ENCODE peak calls at places on chromosome 10, in five cellular contexts. One of them, this sample, is unnamed.

GRCh38 chr10:63713191-63714144 is 192.3 kb downstream of the REEP3 start:
- DNase-seq in hepatocyte: peak; percentile 83
- DNase-seq in upper lobe of right lung: no peak
- DNase-seq in heart left ventricle: peak; percentile 84
- DNase-seq in cardiac muscle cell: peak; percentile 97
- DNase-seq in this sample: no peak

GRCh38 chr10:3486346-3487065 is 298.5 kb downstream of the KLF6 start:
- DNase-seq in hepatocyte: peak; percentile 93
- DNase-seq in upper lobe of right lung: peak; percentile 79
- DNase-seq in heart left ventricle: no peak
- DNase-seq in cardiac muscle cell: no peak
- DNase-seq in this sample: no peak

GRCh38 chr10:122192142-122192541 is 79.0 kb upstream of the BTBD16 start:
- DNase-seq in hepatocyte: no peak
- DNase-seq in upper lobe of right lung: no peak
- DNase-seq in heart left ventricle: peak; percentile 51
- DNase-seq in cardiac muscle cell: no peak
- DNase-seq in this sample: no peak

GRCh38 chr10:126583507-126584200 is 86.8 kb downstream of the C10orf90 start:
- DNase-seq in hepatocyte: no peak
- DNase-seq in upper lobe of right lung: no peak
- DNase-seq in heart left ventricle: peak; percentile 32
- DNase-seq in cardiac muscle cell: no peak
- DNase-seq in this sample: no peak

GRCh38 chr10:70985824-70986336 is 97.5 kb upstream of the PCBD1 start:
- DNase-seq in hepatocyte: no peak
- DNase-seq in upper lobe of right lung: no peak
- DNase-seq in heart left ventricle: peak; percentile 53
- DNase-seq in cardiac muscle cell: no peak
- DNase-seq in this sample: no peak

GRCh38 chr10:48533951-48534720 is 70.7 kb downstream of the ARHGAP22 start:
- DNase-seq in hepatocyte: no peak
- DNase-seq in upper lobe of right lung: no peak
- DNase-seq in heart left ventricle: no peak
- DNase-seq in cardiac muscle cell: peak; percentile 47
- DNase-seq in this sample: no peak

GRCh38 chr10:75568721-75569120 is 137.3 kb downstream of the LRMDA start:
- DNase-seq in hepatocyte: no peak
- DNase-seq in upper lobe of right lung: no peak
- DNase-seq in heart left ventricle: no peak
- DNase-seq in cardiac muscle cell: no peak
- DNase-seq in this sample: no peak

GRCh38 chr10:110747609-110748464 is 103.7 kb downstream of the RBM20 start:
- DNase-seq in hepatocyte: no peak
- DNase-seq in upper lobe of right lung: no peak
- DNase-seq in heart left ventricle: no peak
- DNase-seq in cardiac muscle cell: peak; percentile 54
- DNase-seq in this sample: no peak

GRCh38 chr10:2891073-2891769 is 176.1 kb upstream of the PFKP start:
- DNase-seq in hepatocyte: no peak
- DNase-seq in upper lobe of right lung: no peak
- DNase-seq in heart left ventricle: no peak
- DNase-seq in cardiac muscle cell: no peak
- DNase-seq in this sample: no peak

GRCh38 chr10:117664288-117664687 is 121.7 kb downstream of the EMX2 start:
- DNase-seq in hepatocyte: no peak
- DNase-seq in upper lobe of right lung: no peak
- DNase-seq in heart left ventricle: no peak
- DNase-seq in cardiac muscle cell: no peak
- DNase-seq in this sample: no peak

GRCh38 chr10:124087672-124088634 is 5.4 kb downstream of the CHST15 start:
- DNase-seq in hepatocyte: no peak
- DNase-seq in upper lobe of right lung: peak; percentile 89
- DNase-seq in heart left ventricle: no peak
- DNase-seq in cardiac muscle cell: no peak
- DNase-seq in this sample: no peak

GRCh38 chr10:437698-438490 is 251.6 kb downstream of the DIP2C start:
- DNase-seq in hepatocyte: no peak
- DNase-seq in upper lobe of right lung: no peak
- DNase-seq in heart left ventricle: no peak
- DNase-seq in cardiac muscle cell: no peak
- DNase-seq in this sample: no peak

GRCh38 chr10:121497513-121497912 is 100.7 kb downstream of the FGFR2 start:
- DNase-seq in hepatocyte: no peak
- DNase-seq in upper lobe of right lung: no peak
- DNase-seq in heart left ventricle: no peak
- DNase-seq in cardiac muscle cell: no peak
- DNase-seq in this sample: no peak

GRCh38 chr10:8312861-8313260 is 258.4 kb downstream of the GATA3 start:
- DNase-seq in hepatocyte: peak; percentile 51
- DNase-seq in upper lobe of right lung: no peak
- DNase-seq in heart left ventricle: no peak
- DNase-seq in cardiac muscle cell: peak; percentile 74
- DNase-seq in this sample: no peak

GRCh38 chr10:46064269-46064817 is 18.3 kb upstream of the MSMB start:
- DNase-seq in hepatocyte: no peak
- DNase-seq in upper lobe of right lung: no peak
- DNase-seq in heart left ventricle: no peak
- DNase-seq in cardiac muscle cell: no peak
- DNase-seq in this sample: no peak

GRCh38 chr10:108230478-108231170 is 1066.1 kb upstream of the SORCS1 start:
- DNase-seq in hepatocyte: no peak
- DNase-seq in upper lobe of right lung: no peak
- DNase-seq in heart left ventricle: no peak
- DNase-seq in cardiac muscle cell: no peak
- DNase-seq in this sample: no peak

GRCh38 chr10:124497196-124497990 is 35.8 kb downstream of the LHPP start:
- DNase-seq in hepatocyte: no peak
- DNase-seq in upper lobe of right lung: no peak
- DNase-seq in heart left ventricle: peak; percentile 82
- DNase-seq in cardiac muscle cell: no peak
- DNase-seq in this sample: no peak

GRCh38 chr10:7560519-7560918 is 106.2 kb downstream of the ITIH5 start:
- DNase-seq in hepatocyte: no peak
- DNase-seq in upper lobe of right lung: no peak
- DNase-seq in heart left ventricle: no peak
- DNase-seq in cardiac muscle cell: no peak
- DNase-seq in this sample: no peak

GRCh38 chr10:28681345-28681763 is 4.0 kb downstream of the BAMBI start:
- DNase-seq in hepatocyte: no peak
- DNase-seq in upper lobe of right lung: no peak
- DNase-seq in heart left ventricle: peak; percentile 36
- DNase-seq in cardiac muscle cell: peak; percentile 50
- DNase-seq in this sample: no peak

GRCh38 chr10:130363051-130363450 is 226.9 kb downstream of the GLRX3 start:
- DNase-seq in hepatocyte: no peak
- DNase-seq in upper lobe of right lung: no peak
- DNase-seq in heart left ventricle: no peak
- DNase-seq in cardiac muscle cell: no peak
- DNase-seq in this sample: no peak

GRCh38 chr10:122419890-122420623 is 34.4 kb upstream of the ARMS2 start:
- DNase-seq in hepatocyte: no peak
- DNase-seq in upper lobe of right lung: no peak
- DNase-seq in heart left ventricle: peak; percentile 26
- DNase-seq in cardiac muscle cell: peak; percentile 81
- DNase-seq in this sample: no peak

GRCh38 chr10:94613-95012 is 40.6 kb upstream of the ZMYND11 start:
- DNase-seq in hepatocyte: no peak
- DNase-seq in upper lobe of right lung: no peak
- DNase-seq in heart left ventricle: no peak
- DNase-seq in cardiac muscle cell: no peak
- DNase-seq in this sample: no peak

GRCh38 chr10:24463683-24464426 is 254.9 kb downstream of the KIAA1217 start:
- DNase-seq in hepatocyte: peak; percentile 66
- DNase-seq in upper lobe of right lung: no peak
- DNase-seq in heart left ventricle: no peak
- DNase-seq in cardiac muscle cell: peak; percentile 73
- DNase-seq in this sample: no peak

GRCh38 chr10:13346280-13346819 is 1.7 kb downstream of the SEPHS1 start:
- DNase-seq in hepatocyte: peak; percentile 68
- DNase-seq in upper lobe of right lung: no peak
- DNase-seq in heart left ventricle: peak; percentile 34
- DNase-seq in cardiac muscle cell: peak; percentile 67
- DNase-seq in this sample: no peak

GRCh38 chr10:103186128-103186527 is 6.9 kb downstream of the NT5C2 start:
- DNase-seq in hepatocyte: no peak
- DNase-seq in upper lobe of right lung: no peak
- DNase-seq in heart left ventricle: no peak
- DNase-seq in cardiac muscle cell: no peak
- DNase-seq in this sample: no peak
- H3K4me1 ChIP-seq in hepatocyte: peaks cover 20% of the 10 kb centered on the region
- H3K4me1 ChIP-seq in upper lobe of right lung: peaks cover 79% of the 10 kb centered on the region
- H3K4me1 ChIP-seq in heart left ventricle: peaks cover 8% of the 10 kb centered on the region
- H3K4me1 ChIP-seq in cardiac muscle cell: peaks cover 2% of the 10 kb centered on the region
- H3K4me1 ChIP-seq in this sample: peaks cover 72% of the 10 kb centered on the region

GRCh38 chr10:86823565-86823964 is 67.1 kb downstream of the BMPR1A start:
- DNase-seq in hepatocyte: no peak
- DNase-seq in upper lobe of right lung: no peak
- DNase-seq in heart left ventricle: no peak
- DNase-seq in cardiac muscle cell: no peak
- DNase-seq in this sample: no peak

GRCh38 chr10:86825366-86825765 is 68.9 kb downstream of the BMPR1A start:
- DNase-seq in hepatocyte: no peak
- DNase-seq in upper lobe of right lung: no peak
- DNase-seq in heart left ventricle: no peak
- DNase-seq in cardiac muscle cell: no peak
- DNase-seq in this sample: no peak

GRCh38 chr10:86821600-86821999 is 65.2 kb downstream of the BMPR1A start:
- DNase-seq in hepatocyte: no peak
- DNase-seq in upper lobe of right lung: no peak
- DNase-seq in heart left ventricle: peak; percentile 41
- DNase-seq in cardiac muscle cell: peak; percentile 92
- DNase-seq in this sample: no peak

GRCh38 chr10:86827639-86828038 is 71.2 kb downstream of the BMPR1A start:
- DNase-seq in hepatocyte: no peak
- DNase-seq in upper lobe of right lung: no peak
- DNase-seq in heart left ventricle: no peak
- DNase-seq in cardiac muscle cell: no peak
- DNase-seq in this sample: no peak

DNA sequence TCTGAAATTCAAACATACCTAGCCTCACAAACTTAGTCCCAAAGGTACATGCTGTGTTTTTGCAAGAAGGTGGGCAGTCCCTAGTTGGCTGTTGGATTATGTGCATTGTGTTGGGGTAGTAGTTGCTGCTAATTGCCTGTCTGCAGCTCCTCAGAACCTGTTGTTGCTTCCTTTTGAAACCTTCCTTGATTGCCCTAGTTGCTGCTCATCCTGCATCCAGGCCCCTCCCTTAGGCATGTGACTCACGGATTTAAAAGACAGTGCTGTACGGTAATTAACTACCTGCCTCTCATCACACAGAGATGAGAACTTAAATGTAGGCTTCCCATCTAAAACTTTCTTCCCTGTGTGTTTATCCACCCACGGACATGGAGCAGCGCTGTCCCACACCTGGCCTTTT is 67.7 kb downstream of the BMPR1A start:
- DNase-seq in hepatocyte: no peak
- DNase-seq in upper lobe of right lung: no peak
- DNase-seq in heart left ventricle: no peak
- DNase-seq in cardiac muscle cell: no peak
- DNase-seq in this sample: no peak
- H3K4me1 ChIP-seq in hepatocyte: no peaks in the 10 kb centered on the region
- H3K4me1 ChIP-seq in upper lobe of right lung: no peaks in the 10 kb centered on the region
- H3K4me1 ChIP-seq in heart left ventricle: no peaks in the 10 kb centered on the region
- H3K4me1 ChIP-seq in cardiac muscle cell: peaks cover 11% of the 10 kb centered on the region
- H3K4me1 ChIP-seq in this sample: no peaks in the 10 kb centered on the region

GRCh38 chr10:79105818-79106217 is 37.1 kb downstream of the ZMIZ1 start:
- DNase-seq in hepatocyte: no peak
- DNase-seq in upper lobe of right lung: no peak
- DNase-seq in heart left ventricle: no peak
- DNase-seq in cardiac muscle cell: no peak
- DNase-seq in this sample: no peak

GRCh38 chr10:79104264-79104954 is 35.6 kb downstream of the ZMIZ1 start:
- DNase-seq in hepatocyte: no peak
- DNase-seq in upper lobe of right lung: no peak
- DNase-seq in heart left ventricle: peak; percentile 79
- DNase-seq in cardiac muscle cell: peak; percentile 72
- DNase-seq in this sample: no peak

GRCh38 chr10:79106651-79107050 is 37.9 kb downstream of the ZMIZ1 start:
- DNase-seq in hepatocyte: no peak
- DNase-seq in upper lobe of right lung: no peak
- DNase-seq in heart left ventricle: no peak
- DNase-seq in cardiac muscle cell: no peak
- DNase-seq in this sample: no peak

GRCh38 chr10:79105164-79105739 is 36.5 kb downstream of the ZMIZ1 start:
- DNase-seq in hepatocyte: no peak
- DNase-seq in upper lobe of right lung: no peak
- DNase-seq in heart left ventricle: no peak
- DNase-seq in cardiac muscle cell: no peak
- DNase-seq in this sample: no peak

DNA sequence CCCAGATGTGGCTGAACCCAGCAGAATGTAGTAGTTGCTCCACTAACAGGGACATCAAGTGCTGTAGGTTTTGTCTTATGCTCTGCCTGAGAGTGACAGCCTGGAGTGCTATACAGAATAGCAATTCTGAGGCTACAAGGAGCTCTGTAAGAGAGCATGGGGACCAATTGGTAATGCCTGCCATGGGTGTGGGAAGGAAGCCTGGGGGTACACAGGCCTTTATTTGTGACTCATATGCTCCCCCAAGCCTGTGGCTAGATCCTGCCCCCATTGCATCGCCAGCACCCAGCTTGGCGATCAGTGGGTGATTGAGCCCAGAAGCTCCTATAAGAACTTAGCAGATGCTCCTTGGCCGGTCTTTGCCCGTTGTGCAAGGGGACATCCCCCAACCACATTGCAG is 37.5 kb downstream of the ZMIZ1 start:
- DNase-seq in hepatocyte: no peak
- DNase-seq in upper lobe of right lung: no peak
- DNase-seq in heart left ventricle: no peak
- DNase-seq in cardiac muscle cell: no peak
- DNase-seq in this sample: no peak
- H3K4me1 ChIP-seq in hepatocyte: peaks cover 25% of the 10 kb centered on the region
- H3K4me1 ChIP-seq in upper lobe of right lung: peaks cover 61% of the 10 kb centered on the region
- H3K4me1 ChIP-seq in heart left ventricle: peaks cover 25% of the 10 kb centered on the region
- H3K4me1 ChIP-seq in cardiac muscle cell: peaks cover 41% of the 10 kb centered on the region
- H3K4me1 ChIP-seq in this sample: peaks cover 25% of the 10 kb centered on the region

DNA sequence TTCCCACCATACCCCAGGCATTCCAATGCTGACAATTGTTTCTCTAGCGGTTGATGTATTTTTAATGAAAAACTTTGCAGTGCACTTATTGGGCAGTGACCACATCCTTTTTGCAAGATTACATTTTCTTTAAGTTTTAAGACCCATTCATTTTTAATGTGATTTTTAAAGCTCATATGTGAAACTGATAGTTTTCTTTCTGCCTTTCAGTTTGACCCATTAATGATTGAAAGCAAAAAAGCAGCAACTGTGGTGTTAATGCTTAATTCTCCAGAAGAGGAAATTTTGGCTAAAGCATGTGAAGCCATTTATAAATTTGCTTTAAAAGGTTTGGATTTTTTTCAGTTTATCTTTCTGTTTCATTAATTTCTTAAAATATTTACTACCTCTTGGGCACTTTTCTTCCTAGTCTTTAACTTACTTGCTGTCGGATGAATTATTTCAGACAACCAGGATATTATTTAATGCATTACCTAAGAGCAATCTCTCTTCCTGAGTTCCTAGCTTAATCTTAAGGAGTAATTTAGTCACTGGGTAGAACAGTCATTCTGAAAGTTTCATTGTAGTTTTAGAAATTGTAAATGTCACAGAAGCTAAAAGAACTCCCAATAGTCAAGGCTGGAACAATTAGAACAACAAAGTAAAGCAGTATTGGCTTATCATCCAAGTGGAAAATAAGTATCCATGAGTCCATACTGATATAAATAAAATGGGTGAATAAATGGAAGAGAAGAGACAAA is 18.3 kb downstream of the ARMC3 start:
- DNase-seq in hepatocyte: no peak
- DNase-seq in upper lobe of right lung: no peak
- DNase-seq in heart left ventricle: no peak
- DNase-seq in cardiac muscle cell: no peak
- DNase-seq in this sample: no peak
- H3K4me1 ChIP-seq in hepatocyte: no peaks in the 10 kb centered on the region
- H3K4me1 ChIP-seq in upper lobe of right lung: no peaks in the 10 kb centered on the region
- H3K4me1 ChIP-seq in heart left ventricle: no peaks in the 10 kb centered on the region
- H3K4me1 ChIP-seq in cardiac muscle cell: no peaks in the 10 kb centered on the region
- H3K4me1 ChIP-seq in this sample: no peaks in the 10 kb centered on the region

This sample was measured in ascending aorta.